ENCODE peak calls at places on chromosome 13, in four cellular contexts. U is dorsolateral prefrontal cortex, N is right cardiac atrium, A is stomach. B is an unnamed sample.

GRCh38 chr13:62331384-62331783 is 915.7 kb upstream of the PCDH20 start:
- DNase-seq in U (no peak), N (no peak), A (no peak), B (no peak)

GRCh38 chr13:46296920-46297319 is 85.2 kb downstream of the LRRC63 start:
- DNase-seq in U (no peak), N (no peak), A (no peak), B (peak; percentile 98)

GRCh38 chr13:97568850-97569249 is 134.9 kb downstream of the RAP2A start:
- DNase-seq in U (no peak), N (peak; percentile 14), A (peak; percentile 34), B (no peak)

GRCh38 chr13:102443234-102443633 is 41.4 kb upstream of the FGF14 start:
- DNase-seq in U (no peak), N (no peak), A (no peak), B (no peak)

GRCh38 chr13:24626449-24626848 is 53.8 kb upstream of the ATP12A start:
- DNase-seq in U (no peak), N (no peak), A (peak; percentile 17), B (no peak)

GRCh38 chr13:75813323-75813722 is 177.2 kb downstream of the LMO7 start:
- DNase-seq in U (no peak), N (no peak), A (no peak), B (no peak)

GRCh38 chr13:106471957-106472543 is 63.4 kb downstream of the EFNB2 start:
- DNase-seq in U (no peak), N (peak; percentile 48), A (peak; percentile 68), B (peak; percentile 65)

GRCh38 chr13:32309812-32310706 is 5.1 kb downstream of the ZAR1L start:
- DNase-seq in U (no peak), N (no peak), A (no peak), B (peak; percentile 32)

GRCh38 chr13:21014666-21015170 is 46.7 kb downstream of the LATS2 start:
- DNase-seq in U (no peak), N (peak; percentile 51), A (no peak), B (peak; percentile 67)

GRCh38 chr13:111007209-111007608 is 92.3 kb upstream of the ANKRD10 start:
- DNase-seq in U (no peak), N (no peak), A (no peak), B (no peak)

GRCh38 chr13:73932091-73932490 is 202.1 kb downstream of the KLF12 start:
- DNase-seq in U (no peak), N (no peak), A (no peak), B (no peak)

GRCh38 chr13:94129490-94129894 is 350.0 kb downstream of the DCT start:
- DNase-seq in U (no peak), N (no peak), A (no peak), B (no peak)

GRCh38 chr13:105735269-105735668 is 800.2 kb downstream of the EFNB2 start:
- DNase-seq in U (no peak), N (no peak), A (no peak), B (no peak)

GRCh38 chr13:39394811-39395685 is 207.9 kb downstream of the LHFPL6 start:
- DNase-seq in U (no peak), N (peak; percentile 27), A (no peak), B (no peak)

GRCh38 chr13:79451500-79451962 is 29.4 kb upstream of the NDFIP2 start:
- DNase-seq in U (no peak), N (no peak), A (no peak), B (peak; percentile 93)

GRCh38 chr13:88063741-88064140 is 392.6 kb downstream of the SLITRK5 start:
- DNase-seq in U (no peak), N (no peak), A (no peak), B (no peak)

GRCh38 chr13:27125357-27126282 is 46.0 kb downstream of the USP12 start:
- DNase-seq in U (peak; percentile 38), N (no peak), A (no peak), B (no peak)

GRCh38 chr13:102799544-102800144 is 725 bp downstream of the BIVM start:
- DNase-seq in U (peak; percentile 47), N (peak; percentile 58), A (peak; percentile 29), B (no peak)

GRCh38 chr13:42275098-42275471 is 3.1 kb downstream of the AKAP11 start:
- DNase-seq in U (no peak), N (no peak), A (no peak), B (no peak)

GRCh38 chr13:101911752-101912151 is 459.3 kb downstream of the ITGBL1 start:
- DNase-seq in U (no peak), N (no peak), A (no peak), B (no peak)

GRCh38 chr13:59677966-59678814 is 485.5 kb downstream of the DIAPH3 start:
- DNase-seq in U (no peak), N (no peak), A (no peak), B (peak; percentile 26)

GRCh38 chr13:66673401-66673800 is 556.7 kb downstream of the PCDH9 start:
- DNase-seq in U (no peak), N (no peak), A (no peak), B (peak; percentile 95)

GRCh38 chr13:63124863-63125262 is 1709.2 kb upstream of the PCDH20 start:
- DNase-seq in U (no peak), N (no peak), A (no peak), B (no peak)

GRCh38 chr13:105847532-105848295 is 687.7 kb downstream of the EFNB2 start:
- DNase-seq in U (no peak), N (no peak), A (no peak), B (no peak)

DNA sequence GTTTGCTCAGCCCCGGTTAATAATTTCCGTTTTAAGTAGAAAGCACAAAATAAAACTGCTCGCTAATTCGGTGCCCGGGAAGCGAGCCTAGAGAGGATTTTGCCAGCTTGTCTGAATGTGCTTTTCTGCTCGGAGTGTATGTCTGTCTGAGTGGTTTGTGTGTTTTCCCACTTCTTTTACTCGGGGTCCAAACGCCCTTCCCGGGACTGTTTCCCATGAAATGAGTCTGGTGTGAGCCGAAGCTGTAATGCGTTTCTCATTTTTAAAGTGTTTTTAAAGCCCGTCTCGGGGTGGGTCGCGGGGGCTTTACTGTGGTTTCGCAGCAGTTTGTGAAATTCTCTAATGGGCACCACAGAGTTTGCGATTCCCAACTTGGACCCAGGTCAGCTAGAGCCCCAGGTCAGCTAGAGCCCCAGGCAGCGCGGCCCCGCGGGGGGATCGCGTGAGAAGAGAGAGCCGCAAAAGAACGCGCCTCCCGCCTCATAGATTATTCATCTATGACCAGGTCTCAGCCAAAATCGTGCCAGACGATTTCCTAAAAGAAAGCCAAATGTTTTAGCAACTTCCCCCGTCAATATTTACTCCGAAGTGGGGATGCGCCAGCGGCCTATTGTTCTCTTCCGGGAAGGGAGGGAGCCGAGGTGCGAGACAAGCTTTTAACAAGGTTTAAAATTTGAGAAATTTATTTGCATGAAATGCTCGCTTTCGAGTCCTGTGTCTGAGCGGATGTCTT is 2.0 kb downstream of the ZIC2 start:
- DNase-seq in U (no peak), N (no peak), A (no peak), B (no peak)
- H3K4me3 ChIP-seq in U (peak overlapping the region; percentile 18), N (no peak overlapping the region), A (no peak overlapping the region), B (no peak overlapping the region)

GRCh38 chr13:112985803-112986408 is 16.9 kb downstream of the MCF2L start:
- DNase-seq in U (no peak), N (no peak), A (no peak), B (no peak)

GRCh38 chr13:112986470-112986869 is 17.5 kb downstream of the MCF2L start:
- DNase-seq in U (no peak), N (no peak), A (no peak), B (no peak)

GRCh38 chr13:112984501-112984900 is 15.5 kb downstream of the MCF2L start:
- DNase-seq in U (no peak), N (no peak), A (no peak), B (no peak)

GRCh38 chr13:112983428-112984196 is 14.6 kb downstream of the MCF2L start:
- DNase-seq in U (no peak), N (peak; percentile 63), A (no peak), B (no peak)

DNA sequence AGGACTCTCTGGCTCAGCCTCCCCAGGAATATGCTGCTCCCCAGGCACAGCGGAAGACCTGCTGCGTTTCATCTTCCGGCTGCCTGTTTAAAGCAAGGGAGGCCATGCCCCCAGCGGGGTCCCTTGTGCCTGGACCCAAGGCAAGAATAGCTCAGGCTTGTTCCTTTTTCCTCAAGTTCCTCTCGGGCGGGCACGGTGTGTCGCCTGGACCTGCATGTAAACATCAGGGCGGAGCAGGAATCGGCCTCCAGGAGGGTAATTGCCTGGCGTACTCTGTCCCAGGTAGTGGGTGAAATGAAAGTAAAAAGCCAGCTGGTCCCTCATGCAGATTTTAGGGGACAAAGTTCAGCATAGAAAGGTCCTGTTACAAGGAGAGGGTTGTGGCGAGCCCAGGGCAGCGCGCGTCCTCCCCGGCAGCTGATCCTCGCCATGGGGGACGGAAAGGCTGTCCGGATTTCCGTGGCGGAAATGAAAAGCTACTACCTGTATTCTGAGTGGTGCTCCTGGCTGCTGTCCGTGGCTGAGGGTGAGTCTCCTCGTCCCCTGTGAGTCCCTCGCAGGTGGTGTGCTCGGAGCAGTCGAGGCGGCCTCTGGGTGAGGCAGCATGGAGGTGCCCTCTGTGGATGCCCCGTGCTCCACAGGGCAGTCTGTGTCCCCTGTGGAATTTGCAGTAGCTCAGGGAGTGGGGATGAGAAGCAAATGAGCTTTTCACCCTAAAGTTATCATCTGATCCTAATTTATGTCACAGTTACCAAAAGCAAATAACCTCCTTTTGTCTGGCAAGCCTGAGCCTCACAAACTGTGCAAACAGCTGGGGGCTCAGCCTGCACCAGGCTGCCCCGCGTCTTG is 16.2 kb downstream of the MCF2L start:
- DNase-seq in U (no peak), N (no peak), A (peak; percentile 66), B (no peak)
- H3K4me3 ChIP-seq in U (no peak overlapping the region), N (no peak overlapping the region), A (peak overlapping the region; percentile 29), B (no peak overlapping the region)

GRCh38 chr13:34459856-34460255 is 482.2 kb upstream of the NBEA start:
- DNase-seq in U (no peak), N (no peak), A (no peak), B (no peak)

GRCh38 chr13:34464011-34464410 is 478.1 kb upstream of the NBEA start:
- DNase-seq in U (no peak), N (no peak), A (no peak), B (no peak)

GRCh38 chr13:34465423-34465922 is 476.6 kb upstream of the NBEA start:
- DNase-seq in U (no peak), N (no peak), A (no peak), B (no peak)

GRCh38 chr13:34466301-34466700 is 475.8 kb upstream of the NBEA start:
- DNase-seq in U (no peak), N (no peak), A (no peak), B (no peak)

DNA sequence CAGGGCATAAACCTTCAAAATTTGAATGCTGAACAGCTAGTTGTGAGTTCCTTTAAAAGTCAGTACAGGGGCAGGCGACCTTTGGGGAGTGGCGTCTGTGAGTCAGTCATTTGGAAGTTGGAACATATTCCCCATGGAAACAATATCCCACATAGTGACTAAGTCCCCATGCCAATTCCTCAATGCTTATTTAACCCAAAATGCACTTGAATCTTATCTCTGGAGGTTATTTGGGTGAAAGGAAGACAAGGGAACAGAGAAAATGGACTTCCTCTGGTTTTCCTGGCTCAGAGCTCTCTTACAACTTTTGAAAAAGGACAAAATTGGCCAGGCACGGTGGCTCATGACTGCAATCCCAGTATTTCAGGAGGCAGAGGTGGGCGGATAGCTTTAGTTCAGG is 479.2 kb upstream of the NBEA start:
- DNase-seq in U (no peak), N (peak; percentile 42), A (peak; percentile 29), B (peak; percentile 2)
- H3K4me3 ChIP-seq in U (no peak overlapping the region), N (no peak overlapping the region), A (no peak overlapping the region), B (no peak overlapping the region)

DNA sequence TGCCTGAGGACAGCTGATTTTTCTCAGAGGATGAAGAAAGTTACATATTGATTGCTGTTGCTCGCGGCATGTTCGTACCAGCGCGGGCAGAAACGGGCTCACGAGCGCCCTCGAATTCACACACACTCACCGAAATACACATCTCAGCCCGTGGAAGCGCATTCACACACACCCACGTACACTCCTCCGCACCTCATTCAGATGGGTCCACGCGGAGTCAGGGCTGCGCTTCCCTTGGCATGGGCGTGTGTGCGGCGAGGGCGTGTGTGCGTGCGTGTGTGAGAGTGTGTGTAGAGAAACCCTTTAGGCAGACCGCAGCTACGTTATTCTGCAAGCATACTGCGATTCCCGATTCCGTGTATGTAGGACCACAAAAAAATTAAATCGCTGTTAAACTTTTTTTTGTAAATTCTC is 2.1 kb upstream of the PCDH17 start:
- DNase-seq in U (peak; percentile 74), N (peak; percentile 21), A (no peak), B (no peak)
- H3K4me3 ChIP-seq in U (peak overlapping the region; percentile 85), N (peak overlapping the region; percentile 75), A (peak overlapping the region; percentile 53), B (peak overlapping the region; percentile 63)

B was measured in skeletal muscle cell.